ENCODE peak calls at places on chromosome 2, in ten cellular contexts. One of them, this sample, is unnamed.

GRCh38 chr2:40844353-40845277 is 392.7 kb upstream of the SLC8A1 start:
- DNase-seq in stomach: no peak
- DNase-seq in HCT116: no peak
- DNase-seq in testis: no peak
- DNase-seq in uterus: no peak
- DNase-seq in transverse colon: no peak
- DNase-seq in IMR-90: no peak
- DNase-seq in breast epithelium: no peak
- DNase-seq in H54: no peak
- DNase-seq in adrenal gland: no peak
- DNase-seq in this sample: no peak

GRCh38 chr2:164992818-164993217 is 37.5 kb upstream of the SLC38A11 start:
- DNase-seq in H54: peak
- DNase-seq in HCT116: peak
- DNase-seq in testis: peak
- DNase-seq in breast epithelium: peak
- DNase-seq in stomach: peak
- DNase-seq in adrenal gland: peak
- DNase-seq in IMR-90: peak
- DNase-seq in transverse colon: peak
- DNase-seq in uterus: no peak
- DNase-seq in this sample: peak

GRCh38 chr2:38722271-38723115 is 28.7 kb downstream of the SRSF7 start:
- DNase-seq in transverse colon: no peak
- DNase-seq in adrenal gland: no peak
- DNase-seq in HCT116: no peak
- DNase-seq in IMR-90: no peak
- DNase-seq in stomach: no peak
- DNase-seq in H54: no peak
- DNase-seq in testis: no peak
- DNase-seq in uterus: no peak
- DNase-seq in breast epithelium: no peak
- DNase-seq in this sample: no peak

GRCh38 chr2:181517685-181518301 is 60.6 kb downstream of the ITGA4 start:
- DNase-seq in breast epithelium: peak
- DNase-seq in stomach: no peak
- DNase-seq in IMR-90: no peak
- DNase-seq in uterus: no peak
- DNase-seq in HCT116: no peak
- DNase-seq in transverse colon: peak
- DNase-seq in testis: no peak
- DNase-seq in H54: no peak
- DNase-seq in adrenal gland: no peak
- DNase-seq in this sample: no peak

GRCh38 chr2:12858786-12859185 is 142.1 kb downstream of the TRIB2 start:
- DNase-seq in breast epithelium: no peak
- DNase-seq in transverse colon: no peak
- DNase-seq in HCT116: no peak
- DNase-seq in IMR-90: no peak
- DNase-seq in stomach: no peak
- DNase-seq in adrenal gland: no peak
- DNase-seq in uterus: no peak
- DNase-seq in H54: no peak
- DNase-seq in testis: no peak
- DNase-seq in this sample: no peak

GRCh38 chr2:80531319-80531718 is 226.8 kb upstream of the LRRTM1 start:
- DNase-seq in testis: no peak
- DNase-seq in breast epithelium: no peak
- DNase-seq in uterus: no peak
- DNase-seq in HCT116: no peak
- DNase-seq in stomach: no peak
- DNase-seq in adrenal gland: no peak
- DNase-seq in IMR-90: no peak
- DNase-seq in H54: no peak
- DNase-seq in transverse colon: no peak
- DNase-seq in this sample: no peak

GRCh38 chr2:7666561-7667259 is 749.5 kb downstream of the RNF144A start:
- DNase-seq in uterus: no peak
- DNase-seq in IMR-90: no peak
- DNase-seq in testis: no peak
- DNase-seq in HCT116: no peak
- DNase-seq in adrenal gland: no peak
- DNase-seq in stomach: no peak
- DNase-seq in transverse colon: no peak
- DNase-seq in breast epithelium: no peak
- DNase-seq in H54: no peak
- DNase-seq in this sample: no peak

GRCh38 chr2:168577885-168578284 is 121.8 kb downstream of the CERS6 start:
- DNase-seq in testis: no peak
- DNase-seq in IMR-90: no peak
- DNase-seq in breast epithelium: no peak
- DNase-seq in transverse colon: peak
- DNase-seq in uterus: no peak
- DNase-seq in HCT116: no peak
- DNase-seq in adrenal gland: no peak
- DNase-seq in stomach: peak
- DNase-seq in H54: no peak
- DNase-seq in this sample: peak

GRCh38 chr2:238285653-238286082 is 2.7 kb downstream of the PER2 start:
- DNase-seq in transverse colon: peak
- DNase-seq in IMR-90: peak
- DNase-seq in HCT116: no peak
- DNase-seq in adrenal gland: peak
- DNase-seq in uterus: peak
- DNase-seq in stomach: peak
- DNase-seq in testis: peak
- DNase-seq in breast epithelium: peak
- DNase-seq in H54: no peak
- DNase-seq in this sample: no peak
- TF ChIP-seq POLR2A in transverse colon: peak
- TF ChIP-seq POLR2A in IMR-90: no peak
- TF ChIP-seq POLR2A in HCT116: no peak
- TF ChIP-seq POLR2A in adrenal gland: no peak
- TF ChIP-seq POLR2A in uterus: peak
- TF ChIP-seq POLR2A in stomach: no peak
- TF ChIP-seq POLR2A in testis: no peak
- TF ChIP-seq POLR2A in breast epithelium: no peak
- TF ChIP-seq POLR2A in H54: no peak
- TF ChIP-seq POLR2A in this sample: no peak

GRCh38 chr2:135836596-135836995 is 388 bp downstream of the LCT start:
- DNase-seq in stomach: no peak
- DNase-seq in breast epithelium: no peak
- DNase-seq in H54: no peak
- DNase-seq in uterus: no peak
- DNase-seq in HCT116: no peak
- DNase-seq in testis: no peak
- DNase-seq in IMR-90: no peak
- DNase-seq in transverse colon: no peak
- DNase-seq in adrenal gland: no peak
- DNase-seq in this sample: no peak

GRCh38 chr2:135843671-135844070 is 6.7 kb upstream of the LCT start:
- DNase-seq in transverse colon: no peak
- DNase-seq in H54: no peak
- DNase-seq in breast epithelium: no peak
- DNase-seq in uterus: no peak
- DNase-seq in HCT116: no peak
- DNase-seq in stomach: no peak
- DNase-seq in adrenal gland: no peak
- DNase-seq in testis: no peak
- DNase-seq in IMR-90: no peak
- DNase-seq in this sample: no peak

GRCh38 chr2:135839713-135840112 is 2.7 kb upstream of the LCT start:
- DNase-seq in IMR-90: peak
- DNase-seq in HCT116: no peak
- DNase-seq in testis: no peak
- DNase-seq in adrenal gland: no peak
- DNase-seq in stomach: no peak
- DNase-seq in uterus: no peak
- DNase-seq in breast epithelium: no peak
- DNase-seq in transverse colon: no peak
- DNase-seq in H54: no peak
- DNase-seq in this sample: no peak

GRCh38 chr2:135844285-135844985 is 7.5 kb upstream of the LCT start:
- DNase-seq in H54: no peak
- DNase-seq in HCT116: no peak
- DNase-seq in stomach: no peak
- DNase-seq in breast epithelium: no peak
- DNase-seq in uterus: no peak
- DNase-seq in adrenal gland: no peak
- DNase-seq in IMR-90: no peak
- DNase-seq in transverse colon: no peak
- DNase-seq in testis: no peak
- DNase-seq in this sample: no peak

DNA sequence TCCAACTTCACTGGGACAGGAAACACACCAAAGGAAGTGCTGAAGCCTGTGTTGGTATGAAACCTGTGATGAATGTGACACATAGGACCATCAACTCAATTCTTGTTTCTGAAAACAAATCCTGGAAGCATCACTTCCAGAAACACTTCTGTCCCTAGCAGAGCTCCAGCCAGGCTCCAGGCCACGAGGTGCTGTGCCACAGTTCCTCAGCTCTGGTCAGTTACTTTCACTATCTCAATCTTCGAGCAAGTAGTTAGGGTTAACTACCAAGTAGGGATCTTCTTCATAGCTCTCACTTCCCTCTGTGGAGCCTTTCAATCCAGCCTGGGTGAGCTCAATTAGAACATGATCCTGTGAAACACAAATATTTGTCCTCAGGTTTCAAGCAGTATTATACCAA is 3.6 kb upstream of the LCT start:
- DNase-seq in stomach: no peak
- DNase-seq in uterus: no peak
- DNase-seq in breast epithelium: no peak
- DNase-seq in transverse colon: peak
- DNase-seq in H54: no peak
- DNase-seq in adrenal gland: no peak
- DNase-seq in testis: no peak
- DNase-seq in HCT116: no peak
- DNase-seq in IMR-90: no peak
- DNase-seq in this sample: no peak
- TF ChIP-seq POLR2A in stomach: no peak
- TF ChIP-seq POLR2A in uterus: no peak
- TF ChIP-seq POLR2A in breast epithelium: no peak
- TF ChIP-seq POLR2A in transverse colon: no peak
- TF ChIP-seq POLR2A in H54: no peak
- TF ChIP-seq POLR2A in adrenal gland: no peak
- TF ChIP-seq POLR2A in testis: no peak
- TF ChIP-seq POLR2A in HCT116: no peak
- TF ChIP-seq POLR2A in IMR-90: no peak
- TF ChIP-seq POLR2A in this sample: no peak

GRCh38 chr2:60555794-60556161 is 2.3 kb upstream of the BCL11A start:
- DNase-seq in transverse colon: no peak
- DNase-seq in uterus: no peak
- DNase-seq in HCT116: no peak
- DNase-seq in stomach: no peak
- DNase-seq in IMR-90: no peak
- DNase-seq in testis: no peak
- DNase-seq in H54: no peak
- DNase-seq in adrenal gland: no peak
- DNase-seq in breast epithelium: no peak
- DNase-seq in this sample: peak

GRCh38 chr2:60556441-60556997 is 3.1 kb upstream of the BCL11A start:
- DNase-seq in IMR-90: no peak
- DNase-seq in adrenal gland: no peak
- DNase-seq in breast epithelium: no peak
- DNase-seq in transverse colon: peak
- DNase-seq in uterus: no peak
- DNase-seq in stomach: no peak
- DNase-seq in H54: no peak
- DNase-seq in testis: no peak
- DNase-seq in HCT116: no peak
- DNase-seq in this sample: peak

GRCh38 chr2:60554649-60555065 is 1.2 kb upstream of the BCL11A start:
- DNase-seq in IMR-90: no peak
- DNase-seq in adrenal gland: no peak
- DNase-seq in testis: no peak
- DNase-seq in breast epithelium: no peak
- DNase-seq in stomach: no peak
- DNase-seq in H54: peak
- DNase-seq in uterus: no peak
- DNase-seq in transverse colon: peak
- DNase-seq in HCT116: no peak
- DNase-seq in this sample: no peak

GRCh38 chr2:60553992-60554648 is 666 bp upstream of the BCL11A start:
- DNase-seq in HCT116: no peak
- DNase-seq in H54: no peak
- DNase-seq in breast epithelium: no peak
- DNase-seq in stomach: no peak
- DNase-seq in uterus: no peak
- DNase-seq in adrenal gland: peak
- DNase-seq in IMR-90: no peak
- DNase-seq in testis: no peak
- DNase-seq in transverse colon: peak
- DNase-seq in this sample: peak

GRCh38 chr2:60555066-60555793 is 1.8 kb upstream of the BCL11A start:
- DNase-seq in HCT116: peak
- DNase-seq in breast epithelium: peak
- DNase-seq in testis: peak
- DNase-seq in uterus: peak
- DNase-seq in IMR-90: peak
- DNase-seq in stomach: peak
- DNase-seq in adrenal gland: peak
- DNase-seq in transverse colon: peak
- DNase-seq in H54: peak
- DNase-seq in this sample: peak
- TF ChIP-seq POLR2A in HCT116: no peak
- TF ChIP-seq POLR2A in breast epithelium: no peak
- TF ChIP-seq POLR2A in testis: no peak
- TF ChIP-seq POLR2A in uterus: no peak
- TF ChIP-seq POLR2A in IMR-90: no peak
- TF ChIP-seq POLR2A in stomach: no peak
- TF ChIP-seq POLR2A in adrenal gland: peak
- TF ChIP-seq POLR2A in transverse colon: peak
- TF ChIP-seq POLR2A in H54: no peak
- TF ChIP-seq POLR2A in this sample: peak

DNA sequence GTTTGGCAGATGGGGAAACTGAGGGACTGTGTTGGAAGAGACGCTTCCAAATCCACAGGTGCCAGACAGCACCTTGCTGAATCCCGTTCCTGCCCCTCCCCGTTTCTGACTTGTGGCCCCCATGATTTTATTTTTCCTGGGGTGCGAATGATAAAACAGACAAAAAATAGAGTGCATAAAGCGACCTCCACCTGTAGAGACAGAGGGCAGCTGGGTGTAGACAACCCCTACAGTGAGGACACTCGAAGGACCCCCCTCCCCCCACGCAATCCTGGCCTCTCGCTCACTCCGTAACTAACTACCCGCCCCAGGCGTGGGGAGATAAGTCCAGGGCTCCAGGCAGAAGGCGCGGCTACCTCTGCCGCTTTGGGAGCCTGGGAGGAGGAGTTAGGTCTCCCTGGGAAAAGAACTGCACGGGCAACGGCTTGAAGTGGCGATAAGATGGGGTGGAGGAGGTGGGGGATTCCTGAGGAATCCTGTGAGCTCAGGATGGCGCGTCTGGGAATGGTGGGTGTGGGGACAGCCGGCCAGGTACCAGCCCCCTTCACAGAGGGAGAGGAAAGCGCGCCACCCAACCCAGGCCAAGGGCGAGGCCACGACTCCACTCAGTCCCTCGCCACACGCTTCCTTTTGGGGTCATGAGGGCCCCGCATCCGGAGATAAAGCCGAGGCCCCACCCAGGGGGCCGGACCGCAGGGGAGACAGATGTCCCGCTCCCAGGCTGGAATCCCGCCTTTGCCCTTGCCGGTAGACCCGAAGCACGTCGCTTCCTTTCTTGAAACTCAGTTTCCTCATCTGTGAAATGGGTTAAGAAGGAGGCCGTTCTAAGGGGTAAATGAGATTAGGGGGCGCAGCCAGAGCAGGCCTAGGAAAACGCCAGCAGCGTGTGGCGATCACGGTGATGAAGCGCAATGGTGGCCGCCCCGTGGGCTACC is 1.9 kb upstream of the CTDSP1 start:
- DNase-seq in stomach: peak
- DNase-seq in uterus: peak
- DNase-seq in adrenal gland: peak
- DNase-seq in breast epithelium: no peak
- DNase-seq in H54: peak
- DNase-seq in transverse colon: peak
- DNase-seq in HCT116: peak
- DNase-seq in IMR-90: peak
- DNase-seq in testis: peak
- DNase-seq in this sample: peak
- TF ChIP-seq POLR2A in stomach: peak
- TF ChIP-seq POLR2A in uterus: no peak
- TF ChIP-seq POLR2A in adrenal gland: peak
- TF ChIP-seq POLR2A in breast epithelium: peak
- TF ChIP-seq POLR2A in H54: no peak
- TF ChIP-seq POLR2A in transverse colon: peak
- TF ChIP-seq POLR2A in HCT116: peak
- TF ChIP-seq POLR2A in IMR-90: no peak
- TF ChIP-seq POLR2A in testis: no peak
- TF ChIP-seq POLR2A in this sample: peak

This sample was measured in erythroblast.